ENCODE peak calls at places on chromosomes 5 and 9, in four cellular contexts. O, F, B and Q are unnamed samples.

GRCh38 chr9:93436218-93436617 is 15.3 kb upstream of the FAM120A start:
- DNase-seq in B (peak; percentile 13), F (no peak), O (no peak), Q (no peak)

GRCh38 chr9:127154390-127155191 is 32.2 kb upstream of the ANGPTL2 start:
- DNase-seq in F (no peak), O (no peak), B (no peak), Q (no peak)

GRCh38 chr5:159737263-159737662 is 179.0 kb upstream of the ADRA1B start:
- DNase-seq in F (no peak), B (no peak), O (no peak), Q (no peak)

GRCh38 chr5:38780316-38780715 is 65.5 kb upstream of the OSMR start:
- DNase-seq in F (no peak), O (peak; percentile 54), B (no peak), Q (no peak)

GRCh38 chr5:36692791-36693763 is 86.7 kb downstream of the SLC1A3 start:
- DNase-seq in F (peak; percentile 39), B (peak; percentile 69), O (peak; percentile 83), Q (no peak)

GRCh38 chr5:97877578-97877977 is 694.5 kb upstream of the RIOK2 start:
- DNase-seq in O (no peak), F (no peak), B (no peak), Q (no peak)

GRCh38 chr5:10243660-10244240 is 5.9 kb downstream of the ATPSCKMT start:
- DNase-seq in B (no peak), O (no peak), F (no peak), Q (no peak)

GRCh38 chr9:133163559-133164208 is at the start of gene GBGT1:
- DNase-seq in F (no peak), B (no peak), O (no peak), Q (peak; percentile 70)

GRCh38 chr9:133991964-133992779 is at the start of gene VAV2:
- DNase-seq in O (peak; percentile 63), B (peak; percentile 31), F (peak; percentile 26), Q (peak; percentile 72)

GRCh38 chr5:34497031-34497808 is 158.9 kb upstream of the RAI14 start:
- DNase-seq in B (no peak), F (no peak), O (no peak), Q (peak; percentile 61)

GRCh38 chr9:92618633-92619225 is 51.2 kb downstream of the IPPK start:
- DNase-seq in F (no peak), O (no peak), B (no peak), Q (no peak)

GRCh38 chr9:37784291-37784639 is 599 bp downstream of the EXOSC3 start:
- DNase-seq in F (no peak), B (no peak), O (no peak), Q (no peak)